ENCODE peak calls at places on chromosomes 5 and 9, in seven cellular contexts. B, A, O, U, X, N and Y are unnamed samples.

GRCh38 chr5:178368716-178369300 is 136.2 kb upstream of the PHYKPL start:
- DNase-seq in B (no peak), A (no peak), O (no peak), U (no peak), X (no peak), N (no peak), Y (no peak)

GRCh38 chr5:141373673-141374317 is at the start of gene PCDHGA6:
- DNase-seq in B (no peak), A (no peak), O (no peak), U (peak; percentile 29), X (no peak), N (peak; percentile 43), Y (no peak)

GRCh38 chr5:141513021-141513626 is 24.2 kb downstream of the PCDHGC5 start:
- DNase-seq in B (peak; percentile 47), A (peak; percentile 15), O (no peak), U (no peak), X (peak; percentile 66), N (peak; percentile 66), Y (peak; percentile 36)

GRCh38 chr5:151156732-151157402 is 712 bp downstream of the ANXA6 start:
- DNase-seq in B (peak; percentile 30), A (no peak), O (no peak), U (peak; percentile 43), X (no peak), N (no peak), Y (peak; percentile 58)

GRCh38 chr5:119078870-119079269 is 8.0 kb downstream of the DMXL1 start:
- DNase-seq in B (no peak), A (no peak), O (no peak), U (no peak), X (no peak), N (peak; percentile 10), Y (no peak)

GRCh38 chr9:132994410-132995120 is 16.1 kb downstream of the GFI1B start:
- DNase-seq in B (no peak), A (no peak), O (no peak), U (peak; percentile 61), X (no peak), N (peak; percentile 34), Y (no peak)

GRCh38 chr5:54470191-54470590 is 14.7 kb downstream of the HSPB3 start:
- DNase-seq in B (no peak), A (no peak), O (no peak), U (peak; percentile 22), X (no peak), N (peak; percentile 51), Y (no peak)

GRCh38 chr5:71706906-71707305 is 12.2 kb upstream of the CARTPT start:
- DNase-seq in B (no peak), A (no peak), O (no peak), U (no peak), X (no peak), N (no peak), Y (no peak)

GRCh38 chr9:89139450-89139849 is 39.2 kb downstream of the SHC3 start:
- DNase-seq in B (no peak), A (no peak), O (no peak), U (no peak), X (no peak), N (no peak), Y (no peak)

GRCh38 chr9:110033869-110034268 is 174.1 kb downstream of the C9orf152 start:
- DNase-seq in B (no peak), A (no peak), O (no peak), U (peak; percentile 33), X (no peak), N (no peak), Y (no peak)

GRCh38 chr5:163565931-163566608 is 60.7 kb downstream of the MAT2B start:
- DNase-seq in B (peak; percentile 33), A (no peak), O (peak; percentile 11), U (peak; percentile 45), X (peak; percentile 26), N (no peak), Y (peak; percentile 20)

GRCh38 chr9:25003686-25004085 is 458.0 kb upstream of the IZUMO3 start:
- DNase-seq in B (no peak), A (no peak), O (no peak), U (no peak), X (no peak), N (no peak), Y (peak; percentile 6)

GRCh38 chr5:41517909-41518308 is 7.5 kb upstream of the PLCXD3 start:
- DNase-seq in B (no peak), A (no peak), O (no peak), U (no peak), X (no peak), N (peak; percentile 27), Y (no peak)

GRCh38 chr9:6739218-6739617 is 18.6 kb upstream of the KDM4C start:
- DNase-seq in B (no peak), A (no peak), O (no peak), U (no peak), X (no peak), N (peak; percentile 40), Y (no peak)

GRCh38 chr9:77819672-77820071 is 171.6 kb upstream of the GNA14 start:
- DNase-seq in B (no peak), A (no peak), O (no peak), U (no peak), X (no peak), N (peak; percentile 33), Y (no peak)

GRCh38 chr5:73182282-73182681 is 9.3 kb downstream of the TMEM174 start:
- DNase-seq in B (no peak), A (no peak), O (no peak), U (no peak), X (no peak), N (no peak), Y (no peak)

GRCh38 chr9:22307013-22307711 is 139.5 kb upstream of the DMRTA1 start:
- DNase-seq in B (no peak), A (no peak), O (no peak), U (peak; percentile 57), X (peak; percentile 16), N (peak; percentile 70), Y (no peak)

GRCh38 chr5:136388474-136388873 is 23.1 kb upstream of the TRPC7 start:
- DNase-seq in B (no peak), A (no peak), O (no peak), U (no peak), X (no peak), N (no peak), Y (no peak)

GRCh38 chr9:107983191-107983603 is 493.6 kb upstream of the KLF4 start:
- DNase-seq in B (no peak), A (no peak), O (no peak), U (peak; percentile 72), X (no peak), N (peak; percentile 42), Y (no peak)

GRCh38 chr5:176436641-176437040 is 11.5 kb upstream of the FAF2 start:
- DNase-seq in B (no peak), A (no peak), O (no peak), U (peak; percentile 31), X (no peak), N (peak; percentile 69), Y (no peak)

GRCh38 chr5:73363911-73364730 is 84.5 kb downstream of the FOXD1 start:
- DNase-seq in B (no peak), A (no peak), O (no peak), U (peak; percentile 81), X (no peak), N (peak; percentile 62), Y (no peak)

GRCh38 chr9:78351816-78352215 is 54.9 kb downstream of the PSAT1 start:
- DNase-seq in B (no peak), A (no peak), O (no peak), U (no peak), X (no peak), N (no peak), Y (no peak)

GRCh38 chr9:124716795-124717194 is 54.3 kb downstream of the NR6A1 start:
- DNase-seq in B (no peak), A (no peak), O (no peak), U (peak; percentile 18), X (no peak), N (no peak), Y (no peak)

GRCh38 chr9:36031774-36032565 is 4.7 kb upstream of the RECK start:
- DNase-seq in B (no peak), A (no peak), O (no peak), U (no peak), X (no peak), N (no peak), Y (no peak)

GRCh38 chr5:134267366-134268018 is 41.6 kb upstream of the PPP2CA start:
- DNase-seq in B (no peak), A (no peak), O (no peak), U (peak; percentile 51), X (no peak), N (peak; percentile 64), Y (no peak)

GRCh38 chr9:25960235-25960634 is 282.0 kb upstream of the TUSC1 start:
- DNase-seq in B (no peak), A (no peak), O (no peak), U (no peak), X (no peak), N (no peak), Y (no peak)

GRCh38 chr5:133744030-133744645 is 131.8 kb upstream of the FSTL4 start:
- DNase-seq in B (no peak), A (no peak), O (no peak), U (no peak), X (peak; percentile 25), N (no peak), Y (peak; percentile 6)

GRCh38 chr9:128190516-128191405 is 611 bp downstream of the CIZ1 start:
- DNase-seq in B (no peak), A (no peak), O (no peak), U (no peak), X (no peak), N (peak; percentile 9), Y (no peak)

GRCh38 chr5:33579163-33579562 is 138.4 kb downstream of the TARS1 start:
- DNase-seq in B (no peak), A (no peak), O (no peak), U (no peak), X (no peak), N (no peak), Y (no peak)

GRCh38 chr5:107651326-107651725 is 19.4 kb downstream of the EFNA5 start:
- DNase-seq in B (no peak), A (no peak), O (no peak), U (no peak), X (no peak), N (no peak), Y (no peak)

GRCh38 chr9:128355451-128355850 is 15.1 kb downstream of the SLC27A4 start:
- DNase-seq in B (no peak), A (no peak), O (no peak), U (no peak), X (no peak), N (no peak), Y (no peak)

GRCh38 chr5:14054111-14054854 is 88.9 kb upstream of the TRIO start:
- DNase-seq in B (no peak), A (no peak), O (no peak), U (no peak), X (no peak), N (no peak), Y (no peak)

GRCh38 chr9:8825600-8826147 is 1026.1 kb upstream of the DMAC1 start:
- DNase-seq in B (no peak), A (no peak), O (no peak), U (no peak), X (no peak), N (no peak), Y (no peak)

GRCh38 chr9:90420714-90421513 is 221.7 kb downstream of the DIRAS2 start:
- DNase-seq in B (no peak), A (no peak), O (no peak), U (no peak), X (no peak), N (peak; percentile 8), Y (no peak)

GRCh38 chr5:176810687-176811501 is 535 bp downstream of the UNC5A start:
- DNase-seq in B (no peak), A (no peak), O (no peak), U (peak; percentile 62), X (peak; percentile 72), N (peak; percentile 4), Y (peak; percentile 32)